ENCODE peak calls at places on chromosomes 5 and 9, in nine cellular contexts. S, H, V, F, N, T, E, R and D are unnamed samples.

GRCh38 chr9:29640507-29640906 is 2067.2 kb upstream of the C9orf72 start:
- DNase-seq in T (no peak), R (no peak), F (no peak), N (no peak), E (no peak), V (no peak), S (no peak), H (no peak), D (no peak)

GRCh38 chr9:124341455-124342170 is 73.6 kb downstream of the PSMB7 start:
- DNase-seq in H (no peak), S (no peak), N (peak; percentile 30), F (no peak), R (no peak), E (no peak), V (no peak), T (no peak), D (no peak)

GRCh38 chr5:138032028-138032571 is 779 bp downstream of the FAM13B start:
- DNase-seq in H (peak; percentile 82), N (peak; percentile 86), E (peak; percentile 51), S (peak; percentile 84), R (peak; percentile 54), T (peak; percentile 54), V (peak; percentile 56), F (no peak), D (peak; percentile 68)

GRCh38 chr5:15320896-15321295 is 179.1 kb upstream of the FBXL7 start:
- DNase-seq in R (no peak), H (no peak), E (no peak), T (no peak), S (no peak), N (no peak), F (no peak), V (no peak), D (no peak)

GRCh38 chr9:546235-546634 is 295.3 kb upstream of the DMRT1 start:
- DNase-seq in E (no peak), H (no peak), F (no peak), T (no peak), V (peak; percentile 30), N (no peak), R (no peak), S (no peak), D (no peak)

GRCh38 chr9:97563458-97564135 is 62.1 kb downstream of the TMOD1 start:
- DNase-seq in V (no peak), T (no peak), F (no peak), R (no peak), N (no peak), S (no peak), H (peak; percentile 12), E (peak; percentile 25), D (no peak)

GRCh38 chr5:149799119-149799623 is 69.1 kb downstream of the PPARGC1B start:
- DNase-seq in H (no peak), N (no peak), T (no peak), V (peak; percentile 73), F (no peak), R (peak; percentile 24), S (no peak), E (peak; percentile 85), D (peak; percentile 74)

GRCh38 chr5:62340392-62340791 is 34.4 kb downstream of the KIF2A start:
- DNase-seq in E (no peak), F (no peak), V (no peak), T (no peak), S (no peak), R (no peak), N (no peak), H (no peak), D (no peak)

GRCh38 chr5:128227984-128228383 is 144.4 kb downstream of the SLC12A2 start:
- DNase-seq in T (no peak), E (peak; percentile 27), F (no peak), V (peak; percentile 85), S (no peak), N (no peak), H (no peak), R (no peak), D (no peak)

GRCh38 chr5:124910354-124911016 is 164.0 kb upstream of the ZNF608 start:
- DNase-seq in R (no peak), F (no peak), N (no peak), T (no peak), V (no peak), S (no peak), E (no peak), H (no peak), D (no peak)

GRCh38 chr9:133716564-133717112 is 21.5 kb downstream of the SARDH start:
- DNase-seq in T (no peak), N (no peak), S (no peak), R (no peak), H (peak; percentile 20), F (peak; percentile 43), E (no peak), V (no peak), D (no peak)

GRCh38 chr9:35566417-35566816 is 38.6 kb upstream of the TESK1 start:
- DNase-seq in E (no peak), V (no peak), R (no peak), S (no peak), H (no peak), N (no peak), T (no peak), F (no peak), D (no peak)

GRCh38 chr5:172943283-172943841 is 15.9 kb upstream of the RPL26L1 start:
- DNase-seq in R (no peak), S (peak; percentile 74), V (no peak), F (no peak), H (peak; percentile 47), E (peak; percentile 76), T (no peak), N (no peak), D (no peak)

GRCh38 chr5:66742083-66742895 is 146.1 kb downstream of the MAST4 start:
- DNase-seq in F (no peak), R (no peak), H (peak; percentile 36), S (no peak), N (no peak), V (no peak), T (no peak), E (no peak), D (peak; percentile 17)

GRCh38 chr9:107282268-107282667 is 811 bp upstream of the RAD23B start:
- DNase-seq in S (no peak), F (no peak), T (peak; percentile 17), R (peak; percentile 10), V (no peak), E (peak; percentile 21), N (no peak), H (no peak), D (peak; percentile 12)

DNA sequence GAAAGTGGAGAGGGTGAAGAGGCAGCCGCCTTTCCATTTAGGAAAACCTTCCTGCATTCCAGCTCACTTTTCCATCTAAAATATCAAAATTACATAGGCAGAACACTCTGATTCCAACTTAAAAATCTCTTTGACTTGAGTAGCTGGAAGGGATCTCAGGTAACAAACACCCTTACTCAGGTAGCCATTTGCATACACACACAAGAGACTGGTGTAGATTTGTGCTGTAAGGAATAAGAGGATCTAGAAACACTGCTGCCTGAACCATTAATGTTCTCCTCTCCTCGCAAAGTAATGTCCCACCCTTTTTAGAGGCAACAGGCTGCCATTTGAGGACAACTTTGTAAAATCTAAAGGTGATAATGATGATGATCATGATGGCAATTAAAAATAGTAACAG is 53.5 kb downstream of the BNC2 start:
- DNase-seq in V (no peak), T (no peak), N (no peak), E (no peak), H (no peak), F (no peak), R (no peak), S (no peak), D (no peak)
- H3K4me1 ChIP-seq in V (no peaks in the 10 kb centered on the region), T (no peaks in the 10 kb centered on the region), N (no peaks in the 10 kb centered on the region), E (no peaks in the 10 kb centered on the region), H (peaks cover 17% of the 10 kb centered on the region), F (no peaks in the 10 kb centered on the region), R (peaks cover 7% of the 10 kb centered on the region), S (no peaks in the 10 kb centered on the region), D (no peaks in the 10 kb centered on the region)

GRCh38 chr9:88053888-88054501 is 79.7 kb upstream of the CDK20 start:
- DNase-seq in N (no peak), R (no peak), F (no peak), E (no peak), V (no peak), T (no peak), H (no peak), S (no peak), D (no peak)
- TF ChIP-seq CTCF in N (no peak), R (no peak), F (no peak), E (no peak), V (no peak), T (no peak), H (no peak), S (no peak), D (no peak)

GRCh38 chr5:139182528-139183296 is 15.5 kb downstream of the SIL1 start:
- DNase-seq in H (no peak), N (no peak), F (no peak), V (no peak), R (no peak), E (no peak), S (no peak), T (no peak), D (no peak)
- H3K4me1 ChIP-seq in H (no peaks in the 10 kb centered on the region), N (peaks cover 29% of the 10 kb centered on the region), F (peaks cover 55% of the 10 kb centered on the region), V (peaks cover 34% of the 10 kb centered on the region), R (peaks cover 57% of the 10 kb centered on the region), E (peaks cover 20% of the 10 kb centered on the region), S (peaks cover 13% of the 10 kb centered on the region), T (no peaks in the 10 kb centered on the region), D (peaks cover 48% of the 10 kb centered on the region)

GRCh38 chr9:135073081-135073740 is 14.3 kb upstream of the OLFM1 start:
- DNase-seq in V (no peak), F (no peak), R (no peak), H (peak; percentile 8), E (no peak), S (peak; percentile 52), T (no peak), N (no peak), D (peak; percentile 2)
- TF ChIP-seq CTCF in V (no peak), F (no peak), R (no peak), H (no peak), E (no peak), S (no peak), T (no peak), N (no peak), D (no peak)

GRCh38 chr5:132459983-132460834 is 30.4 kb downstream of the IRF1 start:
- DNase-seq in V (no peak), T (no peak), N (no peak), F (no peak), E (no peak), H (no peak), R (no peak), S (no peak), D (peak; percentile 23)

GRCh38 chr5:132458226-132458560 is 32.4 kb downstream of the IRF1 start:
- DNase-seq in S (no peak), V (peak; percentile 45), R (no peak), N (no peak), H (no peak), F (no peak), E (no peak), T (no peak), D (peak; percentile 3)

GRCh38 chr5:132458651-132459030 is 31.9 kb downstream of the IRF1 start:
- DNase-seq in H (no peak), N (no peak), S (no peak), F (no peak), E (no peak), V (peak; percentile 82), T (no peak), R (no peak), D (no peak)

GRCh38 chr5:132460835-132461230 is 29.7 kb downstream of the IRF1 start:
- DNase-seq in H (no peak), N (no peak), F (no peak), V (no peak), R (no peak), T (no peak), E (no peak), S (no peak), D (peak; percentile 7)

GRCh38 chr5:132459031-132459982 is 31.3 kb downstream of the IRF1 start:
- DNase-seq in V (no peak), S (no peak), T (no peak), R (no peak), E (no peak), N (peak; percentile 67), H (no peak), F (no peak), D (peak; percentile 60)
- H3K4me1 ChIP-seq in V (peaks cover 48% of the 10 kb centered on the region), S (no peaks in the 10 kb centered on the region), T (peaks cover 91% of the 10 kb centered on the region), R (peaks cover 80% of the 10 kb centered on the region), E (peaks cover 5% of the 10 kb centered on the region), N (peaks cover 68% of the 10 kb centered on the region), H (peaks cover 10% of the 10 kb centered on the region), F (peaks cover 30% of the 10 kb centered on the region), D (peaks cover 72% of the 10 kb centered on the region)